ENCODE peak calls at places on chromosomes 4 and X, in four cellular contexts. L is transverse colon, M is pancreas, P is SK-N-MC. A is an unnamed sample.

GRCh38 chrX:123665197-123665596 is 67.7 kb downstream of the THOC2 start:
- DNase-seq in M (no peak), L (no peak), P (no peak), A (no peak)

GRCh38 chr4:149161247-149161646 is 654.4 kb downstream of the IQCM start:
- DNase-seq in P (no peak), M (no peak), L (no peak), A (no peak)

GRCh38 chr4:188722911-188723310 is 583.7 kb downstream of the TRIML1 start:
- DNase-seq in M (no peak), P (no peak), L (no peak), A (no peak)

GRCh38 chr4:39698424-39699009 is 581 bp downstream of the UBE2K start:
- DNase-seq in L (peak; percentile 59), M (peak; percentile 81), P (no peak), A (no peak)

GRCh38 chr4:32189788-32190187 is 1469.6 kb downstream of the PCDH7 start:
- DNase-seq in L (no peak), P (no peak), M (peak; percentile 54), A (no peak)

GRCh38 chrX:76148753-76149152 is 24.1 kb upstream of the PBDC1 start:
- DNase-seq in P (no peak), L (peak; percentile 50), M (no peak), A (no peak)

GRCh38 chrX:22081475-22082092 is 49.5 kb downstream of the PHEX start:
- DNase-seq in L (peak; percentile 53), M (no peak), P (peak; percentile 26), A (no peak)

GRCh38 chr4:111136438-111136837 is 513.6 kb upstream of the PITX2 start:
- DNase-seq in L (no peak), M (no peak), P (peak; percentile 18), A (no peak)

GRCh38 chrX:109760922-109761250 is 27.8 kb upstream of the ACSL4 start:
- DNase-seq in L (no peak), P (no peak), M (no peak), A (no peak)

GRCh38 chrX:40063555-40063954 is 34.2 kb downstream of the BCOR start:
- DNase-seq in P (no peak), L (no peak), M (no peak), A (no peak)
- H3K36me3 ChIP-seq in P (peaks cover 53% of the 10 kb centered on the region), L (no peaks in the 10 kb centered on the region), M (no peaks in the 10 kb centered on the region), A (peaks cover 5% of the 10 kb centered on the region)

GRCh38 chr4:70831293-70831692 is 8.4 kb downstream of the GRSF1 start:
- DNase-seq in L (no peak), P (no peak), M (no peak), A (no peak)
- H3K36me3 ChIP-seq in L (no peaks in the 10 kb centered on the region), P (peaks cover 92% of the 10 kb centered on the region), M (no peaks in the 10 kb centered on the region), A (peaks cover 85% of the 10 kb centered on the region)

GRCh38 chr4:17494833-17495232 is 17.1 kb downstream of the QDPR start:
- DNase-seq in M (no peak), P (no peak), L (no peak), A (no peak)
- H3K36me3 ChIP-seq in M (no peaks in the 10 kb centered on the region), P (peaks cover 21% of the 10 kb centered on the region), L (no peaks in the 10 kb centered on the region), A (no peaks in the 10 kb centered on the region)

DNA sequence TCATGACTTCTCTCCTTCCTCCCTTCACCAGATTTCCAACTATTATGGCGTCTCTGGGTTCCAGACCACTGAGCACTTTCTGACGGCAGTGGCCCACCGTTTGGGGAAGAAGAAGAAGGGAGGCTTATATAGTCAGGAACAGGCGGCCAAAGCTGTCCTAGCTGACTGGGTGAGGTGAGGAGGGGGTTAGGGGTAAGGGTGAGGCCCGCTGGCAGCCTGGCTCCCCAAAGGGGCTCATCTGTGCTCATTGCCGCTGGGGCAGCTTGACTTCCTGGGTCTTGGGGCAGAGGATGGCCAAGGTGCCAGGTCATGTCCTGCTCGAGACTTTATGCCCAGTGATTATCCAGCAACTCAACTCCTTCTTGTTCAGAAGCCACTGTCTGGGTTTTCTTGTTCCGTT is 21.8 kb downstream of the GNL3L start:
- DNase-seq in L (no peak), P (no peak), M (no peak), A (no peak)
- H3K36me3 ChIP-seq in L (no peaks in the 10 kb centered on the region), P (peaks cover 65% of the 10 kb centered on the region), M (no peaks in the 10 kb centered on the region), A (peaks cover 20% of the 10 kb centered on the region)

GRCh38 chr4:38693531-38693930 is 29.5 kb downstream of the KLF3 start:
- DNase-seq in L (no peak), M (no peak), P (no peak), A (no peak)

GRCh38 chr4:38691251-38692008 is 27.4 kb downstream of the KLF3 start:
- DNase-seq in L (no peak), M (no peak), P (no peak), A (no peak)

GRCh38 chr4:38695844-38696243 is 31.8 kb downstream of the KLF3 start:
- DNase-seq in L (no peak), M (no peak), P (no peak), A (no peak)

GRCh38 chr4:38694330-38694729 is 30.3 kb downstream of the KLF3 start:
- DNase-seq in P (no peak), M (no peak), L (no peak), A (no peak)

GRCh38 chr4:38692421-38692820 is 28.4 kb downstream of the KLF3 start:
- DNase-seq in L (no peak), P (no peak), M (no peak), A (no peak)
- H3K36me3 ChIP-seq in L (peaks cover 5% of the 10 kb centered on the region), P (peaks cover 79% of the 10 kb centered on the region), M (no peaks in the 10 kb centered on the region), A (peaks cover 63% of the 10 kb centered on the region)

DNA sequence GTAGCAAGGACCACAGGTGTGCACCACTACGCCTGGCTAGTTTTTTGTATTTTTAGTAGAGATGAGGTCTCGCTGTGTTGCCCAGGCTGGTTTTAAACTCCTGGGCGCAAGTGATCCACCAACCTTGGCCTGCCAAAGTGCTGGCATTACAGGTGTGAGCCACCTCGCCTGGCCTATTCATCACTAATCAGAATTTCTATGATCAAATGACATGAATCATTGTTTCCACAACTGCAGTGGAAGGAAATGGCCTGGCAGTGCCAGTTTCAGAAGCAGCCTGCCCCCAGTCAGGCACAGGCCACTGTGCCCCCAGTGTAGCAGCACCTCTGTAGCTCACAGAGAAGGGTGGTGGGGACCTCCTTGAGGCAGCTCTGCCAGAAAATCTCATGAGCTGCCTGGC is 66.0 kb upstream of the MSANTD1 start:
- DNase-seq in L (no peak), M (no peak), P (no peak), A (peak; percentile 20)
- H3K36me3 ChIP-seq in L (no peaks in the 10 kb centered on the region), M (peaks cover 2% of the 10 kb centered on the region), P (peaks cover 45% of the 10 kb centered on the region), A (no peaks in the 10 kb centered on the region)

DNA sequence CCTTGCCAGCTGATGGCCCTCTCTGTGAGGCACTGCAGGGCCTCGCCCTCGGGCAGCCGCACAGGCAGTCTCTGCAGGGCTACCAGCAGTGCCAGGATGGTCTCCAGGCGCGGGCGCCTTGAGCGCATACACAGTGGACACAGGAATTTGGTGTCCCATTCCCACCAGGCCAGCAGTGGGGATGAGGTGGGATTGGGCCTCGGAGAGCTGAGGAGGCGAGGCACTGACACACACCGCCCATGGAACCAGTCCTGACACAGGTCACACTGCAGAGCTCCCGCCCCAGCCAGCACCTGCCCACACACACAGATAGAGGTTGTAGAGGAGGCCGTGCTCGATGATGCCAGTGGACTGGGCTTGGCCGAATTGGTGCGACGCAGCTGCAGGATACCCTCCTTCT is 30.7 kb downstream of the KDM5C start:
- DNase-seq in L (no peak), M (no peak), P (no peak), A (no peak)
- H3K36me3 ChIP-seq in L (peaks cover 6% of the 10 kb centered on the region), M (peaks cover 18% of the 10 kb centered on the region), P (peaks cover 67% of the 10 kb centered on the region), A (peaks cover 70% of the 10 kb centered on the region)

DNA sequence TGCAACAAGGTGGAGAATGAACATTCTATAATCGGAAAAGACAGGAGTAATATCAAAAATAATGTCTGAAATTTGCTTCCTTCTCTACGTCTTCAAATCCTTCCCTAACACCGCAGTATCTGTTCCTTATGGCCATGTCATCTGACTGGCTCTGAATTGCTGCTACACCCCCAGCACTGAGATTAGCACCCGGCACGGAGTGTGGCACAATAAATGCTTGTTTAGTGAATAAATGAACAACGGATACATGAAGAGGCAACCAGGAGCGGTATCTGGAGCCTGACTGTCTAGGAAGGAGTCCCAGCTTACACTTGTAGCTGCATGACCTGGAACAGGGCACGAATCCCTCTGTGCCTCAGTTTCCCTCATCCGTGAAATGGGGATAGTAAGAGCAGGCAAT is 164.3 kb downstream of the AFAP1 start:
- DNase-seq in P (no peak), L (peak; percentile 35), M (no peak), A (no peak)
- H3K36me3 ChIP-seq in P (no peaks in the 10 kb centered on the region), L (no peaks in the 10 kb centered on the region), M (peaks cover 3% of the 10 kb centered on the region), A (no peaks in the 10 kb centered on the region)